ENCODE peak calls at places on chromosomes 16 and 17, in eight cellular contexts. I is esophagus squamous epithelium, H is lower leg skin, J is uterus, Y is suprapubic skin, P is ovary, X is H1, Z is heart left ventricle. S is an unnamed sample.
A peak's percentile ranks its signal among the peaks of the same experiment; 100 is the strongest.

GRCh38 chr17:64097196-64097936 is 32.6 kb downstream of the ERN1 start:
- DNase-seq in P (no peak), I (no peak), Y (no peak), J (peak; percentile 62), Z (no peak), H (no peak), X (no peak), S (peak; percentile 55)

GRCh38 chr16:83723244-83723643 is 84.5 kb upstream of the HSBP1 start:
- DNase-seq in Y (no peak), H (no peak), X (no peak), J (no peak), I (no peak), Z (no peak), P (no peak), S (no peak)

GRCh38 chr17:65099941-65100315 is 37.2 kb upstream of the RGS9 start:
- DNase-seq in Z (no peak), H (peak; percentile 95), J (no peak), P (no peak), X (no peak), I (no peak), Y (peak; percentile 90), S (peak; percentile 50)

GRCh38 chr17:28861393-28862203 is 6.8 kb downstream of the ERAL1 start:
- DNase-seq in Y (no peak), Z (no peak), X (no peak), J (no peak), H (no peak), I (no peak), P (no peak), S (no peak)

GRCh38 chr16:53129281-53130192 is 74.7 kb downstream of the CHD9 start:
- DNase-seq in J (no peak), X (no peak), P (no peak), Y (no peak), I (no peak), Z (no peak), H (no peak), S (no peak)

GRCh38 chr17:70110443-70110880 is 35.4 kb downstream of the KCNJ16 start:
- DNase-seq in H (no peak), Z (peak; percentile 44), P (no peak), Y (no peak), I (no peak), J (peak; percentile 30), X (no peak), S (no peak)

GRCh38 chr16:64993464-64993863 is 128.4 kb downstream of the CDH11 start:
- DNase-seq in P (no peak), Y (no peak), Z (no peak), H (no peak), I (no peak), X (no peak), J (no peak), S (no peak)

GRCh38 chr17:3974138-3974687 is 10.0 kb upstream of the ATP2A3 start:
- DNase-seq in X (no peak), Y (peak; percentile 49), I (no peak), P (no peak), J (no peak), Z (no peak), H (no peak), S (no peak)

GRCh38 chr16:278863-279366 is 1.5 kb upstream of the ARHGDIG start:
- DNase-seq in P (no peak), X (no peak), H (no peak), Y (no peak), Z (no peak), I (no peak), J (no peak), S (no peak)

GRCh38 chr16:81181013-81181720 is 57.3 kb upstream of the BCO1 start:
- DNase-seq in H (peak; percentile 97), J (peak; percentile 93), X (peak; percentile 81), Y (peak; percentile 94), I (peak; percentile 12), P (peak; percentile 86), Z (peak; percentile 84), S (peak; percentile 95)

GRCh38 chr16:57477531-57478202 is 8.6 kb downstream of the DOK4 start:
- DNase-seq in Z (no peak), I (no peak), P (no peak), Y (no peak), H (no peak), J (no peak), X (no peak), S (no peak)

GRCh38 chr17:35371934-35372333 is 1.5 kb downstream of the SLFN11 start:
- DNase-seq in H (no peak), P (no peak), J (no peak), Y (no peak), I (no peak), Z (no peak), X (no peak), S (no peak)

GRCh38 chr17:2921443-2921842 is 125.2 kb downstream of the RAP1GAP2 start:
- DNase-seq in I (no peak), X (no peak), H (no peak), P (no peak), Z (no peak), Y (no peak), J (no peak), S (no peak)

GRCh38 chr16:30565984-30566383 is 5.5 kb downstream of the ZNF688 start:
- DNase-seq in H (no peak), Z (no peak), X (no peak), Y (no peak), J (no peak), P (no peak), I (no peak), S (no peak)

GRCh38 chr17:33285413-33285812 is 7.7 kb downstream of the ASIC2 start:
- DNase-seq in J (no peak), Z (no peak), I (no peak), H (peak; percentile 10), Y (no peak), X (no peak), P (no peak), S (no peak)

GRCh38 chr16:87129771-87130170 is 187.4 kb downstream of the C16orf95 start:
- DNase-seq in I (no peak), Y (no peak), P (no peak), X (no peak), H (no peak), J (no peak), Z (no peak), S (no peak)

GRCh38 chr17:39953471-39953888 is 9.3 kb upstream of the GSDMA start:
- DNase-seq in J (no peak), P (no peak), X (no peak), I (no peak), H (no peak), Y (no peak), Z (no peak), S (no peak)

GRCh38 chr16:1123525-1124230 is 27.6 kb upstream of the C1QTNF8 start:
- DNase-seq in J (no peak), H (no peak), I (no peak), Y (no peak), P (no peak), Z (no peak), X (no peak), S (no peak)

GRCh38 chr17:75270966-75271232 is at the start of gene MIF4GD:
- DNase-seq in Z (no peak), Y (no peak), I (no peak), J (no peak), H (no peak), X (no peak), P (no peak), S (no peak)
- TF ChIP-seq POLR2A in Z (no peak), Y (no peak), I (peak; percentile 49), J (peak; percentile 76), H (no peak), X (no peak), P (peak; percentile 47), S (peak; percentile 62)

GRCh38 chr17:82269882-82270500 is 3.5 kb downstream of the CSNK1D start:
- DNase-seq in Y (no peak), P (no peak), I (no peak), X (no peak), J (no peak), H (no peak), Z (no peak), S (no peak)

GRCh38 chr17:82272495-82273326 is 789 bp downstream of the CSNK1D start:
- DNase-seq in Y (peak; percentile 81), P (peak; percentile 72), Z (peak; percentile 66), J (peak; percentile 52), X (no peak), I (no peak), H (peak; percentile 90), S (peak; percentile 71)

GRCh38 chr17:82269138-82269881 is 4.2 kb downstream of the CSNK1D start:
- DNase-seq in H (no peak), Z (no peak), I (no peak), J (no peak), X (no peak), P (no peak), Y (no peak), S (no peak)

GRCh38 chr17:82270651-82271050 is 2.8 kb downstream of the CSNK1D start:
- DNase-seq in X (no peak), Z (no peak), Y (no peak), P (no peak), J (no peak), H (no peak), I (no peak), S (no peak)

DNA sequence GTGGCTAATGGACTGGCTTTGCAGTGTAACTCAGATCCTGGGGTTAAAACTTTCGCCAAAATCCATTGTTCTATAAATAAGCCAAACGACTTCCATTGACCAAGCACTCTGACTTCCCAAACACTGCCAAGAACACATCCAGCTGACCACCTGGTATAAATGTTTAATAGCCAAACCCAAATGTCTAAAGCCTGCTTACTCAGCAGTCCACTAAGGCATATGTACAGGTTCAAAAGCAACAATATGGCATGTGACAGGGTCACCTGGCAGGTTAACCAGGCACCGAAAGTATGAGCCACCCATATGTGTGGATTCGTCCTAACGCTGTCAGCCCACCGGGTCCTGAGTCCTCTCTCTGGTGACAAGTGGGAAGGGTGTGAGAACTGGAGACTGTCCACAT is 2.1 kb downstream of the CSNK1D start:
- DNase-seq in H (no peak), J (no peak), I (no peak), Y (no peak), P (no peak), Z (no peak), X (no peak), S (no peak)
- H3K4me3 ChIP-seq in H (no peak overlapping the region), J (no peak overlapping the region), I (no peak overlapping the region), Y (peak overlapping the region; percentile 94), P (no peak overlapping the region), Z (no peak overlapping the region), X (peak overlapping the region; percentile 93), S (no peak overlapping the region)

DNA sequence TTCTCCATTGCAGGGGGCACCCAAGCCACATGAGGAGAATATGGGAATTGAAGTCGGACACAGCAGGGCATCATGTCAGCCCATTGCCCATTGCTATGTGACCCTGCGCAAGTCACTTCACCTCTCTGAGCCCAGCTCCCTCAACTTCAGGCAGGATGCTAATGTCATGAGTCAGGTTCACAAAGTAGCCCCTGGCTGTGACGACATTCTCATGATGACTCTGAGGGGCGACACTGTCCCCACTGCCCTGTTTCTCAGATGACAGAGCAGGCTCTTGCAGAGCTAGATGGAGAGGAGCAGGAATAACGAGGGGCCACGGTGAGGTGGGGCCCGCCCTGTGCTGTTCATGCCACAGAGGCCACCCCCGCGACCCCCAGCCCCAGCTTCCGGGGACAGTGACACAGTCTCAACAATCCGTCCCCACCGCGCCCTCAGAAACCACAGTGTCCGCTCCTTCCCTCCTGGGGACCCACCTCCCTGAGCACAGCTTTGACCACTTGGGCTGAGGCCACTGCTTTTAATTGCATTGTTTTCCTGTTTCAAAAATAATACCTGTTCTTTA is 13.2 kb upstream of the ZNF469 start:
- DNase-seq in P (peak; percentile 14), I (no peak), J (no peak), H (no peak), Z (no peak), X (no peak), Y (peak; percentile 32), S (no peak)
- TF ChIP-seq POLR2A in P (no peak), I (no peak), J (no peak), H (no peak), Z (no peak), X (no peak), Y (no peak), S (no peak)

GRCh38 chr16:28984619-28985135 is at the start of gene LAT:
- DNase-seq in J (no peak), Z (no peak), P (no peak), Y (no peak), X (no peak), I (no peak), H (no peak), S (no peak)
- H3K4me3 ChIP-seq in J (no peak within 1 kb of the TSS), Z (no peak within 1 kb of the TSS), P (no peak within 1 kb of the TSS), Y (peak within 1 kb of the TSS; percentile 31), X (no peak within 1 kb of the TSS), I (peak within 1 kb of the TSS; percentile 31), H (no peak within 1 kb of the TSS), S (no peak within 1 kb of the TSS)